ENCODE peak calls at places on chromosomes 4 and X, in six cellular contexts. Y, O, R, J, G and Q are unnamed samples.
A peak's percentile ranks its signal among the peaks of the same experiment; 100 is the strongest.

GRCh38 chrX:40459576-40460158 is 121.1 kb upstream of the ATP6AP2 start:
- DNase-seq in Y (no peak), O (no peak), J (no peak), G (no peak), R (peak; percentile 81), Q (no peak)

GRCh38 chr4:15848191-15848842 is 70.2 kb downstream of the CD38 start:
- DNase-seq in J (no peak), Y (no peak), G (no peak), O (no peak), R (no peak), Q (no peak)

GRCh38 chrX:44080083-44080482 is 106.9 kb upstream of the NDP start:
- DNase-seq in G (no peak), J (no peak), Y (no peak), R (no peak), O (no peak), Q (no peak)

GRCh38 chr4:55398966-55399365 is 3.2 kb downstream of the TMEM165 start:
- DNase-seq in J (no peak), G (no peak), R (peak; percentile 20), O (no peak), Y (no peak), Q (no peak)

GRCh38 chr4:10856271-10856670 is 171.7 kb upstream of the CLNK start:
- DNase-seq in Y (no peak), R (no peak), O (no peak), G (no peak), J (no peak), Q (no peak)

GRCh38 chrX:71923516-71923915 is 12.9 kb downstream of the NHSL2 start:
- DNase-seq in Y (no peak), J (no peak), R (no peak), G (no peak), O (no peak), Q (no peak)

GRCh38 chrX:11190745-11191510 is 79.8 kb downstream of the HCCS start:
- DNase-seq in G (no peak), Y (peak; percentile 60), O (no peak), J (no peak), R (no peak), Q (no peak)

GRCh38 chr4:166501941-166502382 is 628.9 kb downstream of the TLL1 start:
- DNase-seq in R (peak; percentile 72), G (no peak), Y (peak; percentile 23), J (no peak), O (peak; percentile 52), Q (no peak)

GRCh38 chr4:158209825-158210807 is at the start of gene TMEM144:
- DNase-seq in J (peak; percentile 90), O (peak; percentile 89), R (peak; percentile 88), Y (peak; percentile 94), G (peak; percentile 95), Q (peak; percentile 97)

GRCh38 chr4:138410266-138410665 is 168.1 kb upstream of the SLC7A11 start:
- DNase-seq in G (no peak), O (no peak), Y (peak; percentile 20), R (no peak), J (no peak), Q (no peak)

GRCh38 chrX:108224727-108225455 is 133.3 kb downstream of the ATG4A start:
- DNase-seq in Y (no peak), G (no peak), R (peak; percentile 72), O (peak; percentile 38), J (no peak), Q (no peak)

GRCh38 chrX:154486052-154486395 is 391 bp downstream of the UBL4A start:
- DNase-seq in Y (peak; percentile 68), G (no peak), O (no peak), J (no peak), R (no peak), Q (no peak)

GRCh38 chr4:87122252-87122651 is 98.2 kb downstream of the KLHL8 start:
- DNase-seq in J (no peak), R (no peak), G (no peak), Y (no peak), O (no peak), Q (peak; percentile 55)

DNA sequence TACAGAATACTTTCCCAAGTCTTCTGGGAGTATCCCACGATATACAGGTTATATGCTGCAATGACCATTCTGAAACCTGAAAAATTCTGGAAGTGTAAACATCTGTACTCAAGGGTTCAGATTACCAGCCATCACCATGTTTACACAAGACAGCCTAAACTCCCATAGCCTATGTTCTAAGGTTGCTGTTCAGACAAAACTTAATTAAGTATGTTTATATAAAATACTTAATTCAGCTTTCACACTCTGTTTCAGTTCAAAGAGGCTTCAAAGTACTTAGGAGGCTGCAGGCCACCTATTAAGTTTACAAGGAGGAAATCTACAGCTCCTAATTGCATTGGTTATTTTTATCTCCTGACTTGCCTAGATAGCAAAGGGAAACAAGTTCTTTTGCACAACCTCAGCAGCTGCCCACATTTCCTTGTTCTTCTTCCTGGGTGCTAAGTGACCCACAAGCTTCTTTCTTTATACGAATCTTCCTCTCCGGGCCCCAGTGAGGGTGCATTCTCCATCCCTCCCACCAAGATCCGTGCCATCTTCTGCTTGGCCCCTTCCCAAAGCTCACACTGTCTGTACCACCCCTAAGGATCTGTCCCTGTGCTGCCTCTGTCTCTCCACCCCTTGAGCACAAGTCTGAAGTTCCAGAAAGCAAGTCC is 2.0 kb downstream of the GAK start:
- DNase-seq in G (no peak), J (no peak), Y (no peak), R (no peak), O (no peak), Q (no peak)
- H3K4me3 ChIP-seq in G (peak overlapping the region; percentile 97), J (no peak overlapping the region), Y (no peak overlapping the region), R (no peak overlapping the region), O (peak overlapping the region; percentile 99), Q (peak overlapping the region; percentile 95)

GRCh38 chr4:140047017-140047640 is 106.9 kb downstream of the MAML3 start:
- DNase-seq in R (peak; percentile 51), Y (no peak), J (no peak), G (no peak), O (no peak), Q (no peak)
- H3K4me1 ChIP-seq in R (peaks cover 52% of the 10 kb centered on the region), Y (peaks cover 23% of the 10 kb centered on the region), J (peaks cover 6% of the 10 kb centered on the region), G (peaks cover 54% of the 10 kb centered on the region), O (peaks cover 87% of the 10 kb centered on the region), Q (peaks cover 6% of the 10 kb centered on the region)

GRCh38 chrX:47091149-47091775 is 13.0 kb downstream of the RGN start:
- DNase-seq in G (no peak), J (no peak), Y (no peak), R (peak; percentile 39), O (no peak), Q (no peak)

GRCh38 chrX:47098746-47099145 is 20.5 kb downstream of the RGN start:
- DNase-seq in R (no peak), O (no peak), J (no peak), G (no peak), Y (no peak), Q (no peak)

GRCh38 chrX:47097018-47097417 is 18.8 kb downstream of the RGN start:
- DNase-seq in Y (no peak), G (no peak), O (no peak), J (no peak), R (no peak), Q (no peak)

GRCh38 chrX:47093860-47094259 is 15.6 kb downstream of the RGN start:
- DNase-seq in O (no peak), Y (no peak), G (no peak), J (no peak), R (no peak), Q (no peak)

GRCh38 chrX:47093248-47093647 is 15.0 kb downstream of the RGN start:
- DNase-seq in Y (no peak), J (no peak), G (no peak), R (peak; percentile 29), O (peak; percentile 38), Q (no peak)
- TF ChIP-seq CTCF in Y (peak; percentile 53), J (peak; percentile 31), G (peak; percentile 25), R (peak; percentile 60), O (peak; percentile 66), Q (peak; percentile 37)

DNA sequence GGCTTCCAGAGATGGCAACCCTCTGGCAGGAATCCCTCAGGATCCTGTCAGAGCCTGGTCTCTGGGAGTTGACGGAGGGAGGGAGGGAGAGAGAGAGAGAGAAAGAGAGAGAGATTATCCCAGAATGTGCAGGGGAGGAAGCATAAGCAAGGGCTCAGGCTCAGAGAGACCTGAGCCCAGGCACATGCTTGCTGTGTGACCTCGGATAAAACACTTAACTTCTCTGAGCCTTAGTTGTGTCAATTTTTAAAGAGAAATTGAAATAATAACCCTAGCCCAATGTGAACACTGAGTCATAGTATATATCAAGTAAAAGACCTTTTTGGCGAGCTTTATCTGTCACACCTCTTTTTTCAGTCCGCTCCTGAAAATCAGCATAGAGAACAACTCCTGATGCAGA is 473 bp upstream of the USP51 start:
- DNase-seq in J (no peak), O (no peak), Y (no peak), G (no peak), R (no peak), Q (no peak)
- H3K4me3 ChIP-seq in J (peak overlapping the region; percentile 63), O (peak overlapping the region; percentile 71), Y (no peak overlapping the region), G (peak overlapping the region; percentile 65), R (peak overlapping the region; percentile 61), Q (peak overlapping the region; percentile 57)

DNA sequence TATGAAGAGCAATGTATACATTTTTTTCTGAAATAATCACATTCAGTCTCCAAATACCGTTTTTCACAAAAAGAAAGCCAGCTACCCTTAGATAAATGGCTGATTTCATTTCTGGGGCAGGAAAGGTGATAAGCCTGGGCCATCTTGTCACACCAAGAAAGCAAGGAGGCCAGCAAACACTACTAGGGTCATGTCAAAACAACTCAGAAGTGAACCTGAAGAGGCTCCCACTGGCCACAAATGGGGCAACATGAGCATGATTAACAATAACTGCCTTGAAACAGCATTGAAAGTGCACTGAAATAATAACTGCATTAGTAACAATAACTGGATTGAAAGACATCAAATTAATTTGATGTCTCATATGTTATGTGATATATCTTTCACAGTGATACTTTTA is 39.3 kb downstream of the SH3KBP1 start:
- DNase-seq in G (no peak), O (no peak), J (no peak), R (no peak), Y (no peak), Q (no peak)
- H3K4me1 ChIP-seq in G (peaks cover 17% of the 10 kb centered on the region), O (peaks cover 13% of the 10 kb centered on the region), J (no peaks in the 10 kb centered on the region), R (no peaks in the 10 kb centered on the region), Y (no peaks in the 10 kb centered on the region), Q (no peaks in the 10 kb centered on the region)